ENCODE peak calls at places on chromosome 18, in five cellular contexts. One of them, this sample, is unnamed.

GRCh38 chr18:74796928-74797576 is 199.4 kb downstream of the ZNF407 start:
- DNase-seq in GM23248: peak; percentile 67
- DNase-seq in mammary epithelial cell: peak; percentile 38
- DNase-seq in astrocyte: peak; percentile 84
- DNase-seq in PC-3: peak; percentile 46
- DNase-seq in this sample: no peak

GRCh38 chr18:79918089-79919011 is 33.1 kb downstream of the SLC66A2 start:
- DNase-seq in GM23248: no peak
- DNase-seq in mammary epithelial cell: no peak
- DNase-seq in astrocyte: no peak
- DNase-seq in PC-3: no peak
- DNase-seq in this sample: no peak

GRCh38 chr18:55743133-55743532 is 155.1 kb upstream of the TCF4 start:
- DNase-seq in GM23248: no peak
- DNase-seq in mammary epithelial cell: no peak
- DNase-seq in astrocyte: peak; percentile 60
- DNase-seq in PC-3: no peak
- DNase-seq in this sample: no peak

GRCh38 chr18:79684787-79685186 is 5.2 kb downstream of the CTDP1 start:
- DNase-seq in GM23248: no peak
- DNase-seq in mammary epithelial cell: no peak
- DNase-seq in astrocyte: no peak
- DNase-seq in PC-3: no peak
- DNase-seq in this sample: no peak

GRCh38 chr18:10908760-10909159 is 240.6 kb downstream of the PIEZO2 start:
- DNase-seq in GM23248: no peak
- DNase-seq in mammary epithelial cell: no peak
- DNase-seq in astrocyte: no peak
- DNase-seq in PC-3: no peak
- DNase-seq in this sample: no peak

GRCh38 chr18:11176416-11176815 is 27.0 kb upstream of the PIEZO2 start:
- DNase-seq in GM23248: peak; percentile 83
- DNase-seq in mammary epithelial cell: no peak
- DNase-seq in astrocyte: peak; percentile 69
- DNase-seq in PC-3: no peak
- DNase-seq in this sample: no peak

GRCh38 chr18:9139400-9140039 is 2.9 kb downstream of the ANKRD12 start:
- DNase-seq in GM23248: peak; percentile 29
- DNase-seq in mammary epithelial cell: no peak
- DNase-seq in astrocyte: no peak
- DNase-seq in PC-3: no peak
- DNase-seq in this sample: no peak

GRCh38 chr18:45505497-45506206 is 109.6 kb upstream of the SLC14A2 start:
- DNase-seq in GM23248: peak; percentile 23
- DNase-seq in mammary epithelial cell: no peak
- DNase-seq in astrocyte: peak; percentile 23
- DNase-seq in PC-3: no peak
- DNase-seq in this sample: no peak

GRCh38 chr18:74281639-74282358 is 10.0 kb downstream of the CYB5A start:
- DNase-seq in GM23248: peak; percentile 48
- DNase-seq in mammary epithelial cell: no peak
- DNase-seq in astrocyte: no peak
- DNase-seq in PC-3: no peak
- DNase-seq in this sample: no peak

GRCh38 chr18:39296293-39296888 is 1730.8 kb upstream of the CELF4 start:
- DNase-seq in GM23248: no peak
- DNase-seq in mammary epithelial cell: no peak
- DNase-seq in astrocyte: no peak
- DNase-seq in PC-3: no peak
- DNase-seq in this sample: no peak

GRCh38 chr18:11868230-11868629 is 17.0 kb downstream of the CHMP1B start:
- DNase-seq in GM23248: no peak
- DNase-seq in mammary epithelial cell: no peak
- DNase-seq in astrocyte: no peak
- DNase-seq in PC-3: no peak
- DNase-seq in this sample: no peak

GRCh38 chr18:57833441-57834101 is 30.5 kb upstream of the ATP8B1 start:
- DNase-seq in GM23248: peak; percentile 36
- DNase-seq in mammary epithelial cell: no peak
- DNase-seq in astrocyte: peak; percentile 51
- DNase-seq in PC-3: peak; percentile 23
- DNase-seq in this sample: no peak

GRCh38 chr18:25998461-25998860 is 92.0 kb downstream of the SS18 start:
- DNase-seq in GM23248: no peak
- DNase-seq in mammary epithelial cell: no peak
- DNase-seq in astrocyte: no peak
- DNase-seq in PC-3: no peak
- DNase-seq in this sample: no peak

GRCh38 chr18:26617151-26617554 is 68.8 kb upstream of the KCTD1 start:
- DNase-seq in GM23248: peak; percentile 94
- DNase-seq in mammary epithelial cell: peak; percentile 93
- DNase-seq in astrocyte: peak; percentile 96
- DNase-seq in PC-3: peak; percentile 94
- DNase-seq in this sample: no peak

GRCh38 chr18:1480309-1480708 is 575.6 kb downstream of the ADCYAP1 start:
- DNase-seq in GM23248: no peak
- DNase-seq in mammary epithelial cell: no peak
- DNase-seq in astrocyte: no peak
- DNase-seq in PC-3: no peak
- DNase-seq in this sample: no peak

GRCh38 chr18:3793545-3793944 is 343.6 kb downstream of the TGIF1 start:
- DNase-seq in GM23248: peak; percentile 15
- DNase-seq in mammary epithelial cell: no peak
- DNase-seq in astrocyte: peak; percentile 52
- DNase-seq in PC-3: no peak
- DNase-seq in this sample: no peak

GRCh38 chr18:3596324-3597158 is 146.6 kb downstream of the TGIF1 start:
- DNase-seq in GM23248: no peak
- DNase-seq in mammary epithelial cell: peak; percentile 31
- DNase-seq in astrocyte: peak; percentile 39
- DNase-seq in PC-3: peak; percentile 44
- DNase-seq in this sample: no peak

GRCh38 chr18:75305984-75306383 is 95.4 kb downstream of the TSHZ1 start:
- DNase-seq in GM23248: no peak
- DNase-seq in mammary epithelial cell: no peak
- DNase-seq in astrocyte: no peak
- DNase-seq in PC-3: no peak
- DNase-seq in this sample: no peak

GRCh38 chr18:51448949-51449348 is 251.5 kb upstream of the MEX3C start:
- DNase-seq in GM23248: no peak
- DNase-seq in mammary epithelial cell: no peak
- DNase-seq in astrocyte: no peak
- DNase-seq in PC-3: no peak
- DNase-seq in this sample: no peak

GRCh38 chr18:1732143-1732542 is 827.5 kb downstream of the ADCYAP1 start:
- DNase-seq in GM23248: no peak
- DNase-seq in mammary epithelial cell: no peak
- DNase-seq in astrocyte: no peak
- DNase-seq in PC-3: no peak
- DNase-seq in this sample: no peak

GRCh38 chr18:9810216-9810804 is 75.5 kb upstream of the TXNDC2 start:
- DNase-seq in GM23248: no peak
- DNase-seq in mammary epithelial cell: no peak
- DNase-seq in astrocyte: peak; percentile 46
- DNase-seq in PC-3: no peak
- DNase-seq in this sample: no peak

GRCh38 chr18:44803019-44803650 is 122.4 kb downstream of the SETBP1 start:
- DNase-seq in GM23248: peak; percentile 67
- DNase-seq in mammary epithelial cell: no peak
- DNase-seq in astrocyte: peak; percentile 65
- DNase-seq in PC-3: no peak
- DNase-seq in this sample: no peak

GRCh38 chr18:10523544-10523943 is 2.3 kb upstream of the NAPG start:
- DNase-seq in GM23248: no peak
- DNase-seq in mammary epithelial cell: no peak
- DNase-seq in astrocyte: no peak
- DNase-seq in PC-3: no peak
- DNase-seq in this sample: no peak

GRCh38 chr18:63951302-63951705 is 2.2 kb downstream of the HMSD start:
- DNase-seq in GM23248: peak; percentile 63
- DNase-seq in mammary epithelial cell: peak; percentile 19
- DNase-seq in astrocyte: peak; percentile 18
- DNase-seq in PC-3: peak; percentile 60
- DNase-seq in this sample: no peak

GRCh38 chr18:29979884-29980283 is 1062.7 kb downstream of the DSC3 start:
- DNase-seq in GM23248: peak; percentile 41
- DNase-seq in mammary epithelial cell: no peak
- DNase-seq in astrocyte: no peak
- DNase-seq in PC-3: peak; percentile 28
- DNase-seq in this sample: no peak

GRCh38 chr18:3281456-3282400 is 19.8 kb downstream of the MYL12B start:
- DNase-seq in GM23248: peak; percentile 81
- DNase-seq in mammary epithelial cell: peak; percentile 68
- DNase-seq in astrocyte: peak; percentile 67
- DNase-seq in PC-3: peak; percentile 96
- DNase-seq in this sample: peak; percentile 97

GRCh38 chr18:32582455-32582854 is 111.8 kb upstream of the GAREM1 start:
- DNase-seq in GM23248: no peak
- DNase-seq in mammary epithelial cell: no peak
- DNase-seq in astrocyte: peak; percentile 37
- DNase-seq in PC-3: no peak
- DNase-seq in this sample: no peak

GRCh38 chr18:10265560-10266235 is 188.7 kb upstream of the APCDD1 start:
- DNase-seq in GM23248: no peak
- DNase-seq in mammary epithelial cell: no peak
- DNase-seq in astrocyte: peak; percentile 19
- DNase-seq in PC-3: no peak
- DNase-seq in this sample: no peak

GRCh38 chr18:45050712-45051639 is 370.3 kb downstream of the SETBP1 start:
- DNase-seq in GM23248: peak; percentile 88
- DNase-seq in mammary epithelial cell: peak; percentile 68
- DNase-seq in astrocyte: peak; percentile 94
- DNase-seq in PC-3: peak; percentile 63
- DNase-seq in this sample: no peak

GRCh38 chr18:3248062-3248669 is 565 bp downstream of the MYL12A start:
- DNase-seq in GM23248: peak; percentile 72
- DNase-seq in mammary epithelial cell: no peak
- DNase-seq in astrocyte: peak; percentile 33
- DNase-seq in PC-3: no peak
- DNase-seq in this sample: no peak

GRCh38 chr18:58785171-58785805 is 79.4 kb upstream of the ZNF532 start:
- DNase-seq in GM23248: peak; percentile 89
- DNase-seq in mammary epithelial cell: peak; percentile 99
- DNase-seq in astrocyte: peak; percentile 94
- DNase-seq in PC-3: peak; percentile 98
- DNase-seq in this sample: no peak

DNA sequence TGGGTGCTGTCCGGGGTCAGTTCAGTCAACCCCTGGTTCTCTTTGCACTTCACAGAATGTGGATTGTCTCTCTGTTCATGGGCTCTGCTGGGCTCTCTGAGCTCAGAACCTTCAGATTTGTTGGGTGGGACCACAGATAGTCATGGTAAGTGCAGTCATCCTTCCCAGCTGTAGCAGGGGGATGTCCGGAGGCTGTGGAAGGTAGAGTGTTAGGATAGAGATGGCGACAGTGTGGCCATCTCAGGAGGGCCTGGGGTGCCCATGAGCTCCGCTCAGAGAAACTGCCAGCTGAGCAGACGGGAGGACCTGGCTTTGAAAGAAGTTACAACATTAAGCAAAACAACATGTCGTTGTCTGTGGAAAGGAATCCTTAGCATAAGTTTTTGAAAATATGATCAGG is 149.8 kb downstream of the FAM210A start:
- DNase-seq in GM23248: no peak
- DNase-seq in mammary epithelial cell: no peak
- DNase-seq in astrocyte: no peak
- DNase-seq in PC-3: no peak
- DNase-seq in this sample: no peak
- H3K9ac ChIP-seq in GM23248: no peak overlapping the region
- H3K9ac ChIP-seq in mammary epithelial cell: no peak overlapping the region
- H3K9ac ChIP-seq in astrocyte: no peak overlapping the region
- H3K9ac ChIP-seq in PC-3: no peak overlapping the region
- H3K9ac ChIP-seq in this sample: no peak overlapping the region

GRCh38 chr18:28174181-28174906 is 2.6 kb downstream of the CDH2 start:
- DNase-seq in GM23248: no peak
- DNase-seq in mammary epithelial cell: no peak
- DNase-seq in astrocyte: no peak
- DNase-seq in PC-3: no peak
- DNase-seq in this sample: no peak
- TF ChIP-seq EZH2 in GM23248: no peak
- TF ChIP-seq EZH2 in mammary epithelial cell: no peak
- TF ChIP-seq EZH2 in astrocyte: no peak
- TF ChIP-seq EZH2 in PC-3: no peak
- TF ChIP-seq EZH2 in this sample: no peak

GRCh38 chr18:76468345-76469275 is 26.4 kb downstream of the ZNF516 start:
- DNase-seq in GM23248: no peak
- DNase-seq in mammary epithelial cell: no peak
- DNase-seq in astrocyte: no peak
- DNase-seq in PC-3: no peak
- DNase-seq in this sample: no peak
- H3K9ac ChIP-seq in GM23248: no peak overlapping the region
- H3K9ac ChIP-seq in mammary epithelial cell: no peak overlapping the region
- H3K9ac ChIP-seq in astrocyte: no peak overlapping the region
- H3K9ac ChIP-seq in PC-3: no peak overlapping the region
- H3K9ac ChIP-seq in this sample: no peak overlapping the region

DNA sequence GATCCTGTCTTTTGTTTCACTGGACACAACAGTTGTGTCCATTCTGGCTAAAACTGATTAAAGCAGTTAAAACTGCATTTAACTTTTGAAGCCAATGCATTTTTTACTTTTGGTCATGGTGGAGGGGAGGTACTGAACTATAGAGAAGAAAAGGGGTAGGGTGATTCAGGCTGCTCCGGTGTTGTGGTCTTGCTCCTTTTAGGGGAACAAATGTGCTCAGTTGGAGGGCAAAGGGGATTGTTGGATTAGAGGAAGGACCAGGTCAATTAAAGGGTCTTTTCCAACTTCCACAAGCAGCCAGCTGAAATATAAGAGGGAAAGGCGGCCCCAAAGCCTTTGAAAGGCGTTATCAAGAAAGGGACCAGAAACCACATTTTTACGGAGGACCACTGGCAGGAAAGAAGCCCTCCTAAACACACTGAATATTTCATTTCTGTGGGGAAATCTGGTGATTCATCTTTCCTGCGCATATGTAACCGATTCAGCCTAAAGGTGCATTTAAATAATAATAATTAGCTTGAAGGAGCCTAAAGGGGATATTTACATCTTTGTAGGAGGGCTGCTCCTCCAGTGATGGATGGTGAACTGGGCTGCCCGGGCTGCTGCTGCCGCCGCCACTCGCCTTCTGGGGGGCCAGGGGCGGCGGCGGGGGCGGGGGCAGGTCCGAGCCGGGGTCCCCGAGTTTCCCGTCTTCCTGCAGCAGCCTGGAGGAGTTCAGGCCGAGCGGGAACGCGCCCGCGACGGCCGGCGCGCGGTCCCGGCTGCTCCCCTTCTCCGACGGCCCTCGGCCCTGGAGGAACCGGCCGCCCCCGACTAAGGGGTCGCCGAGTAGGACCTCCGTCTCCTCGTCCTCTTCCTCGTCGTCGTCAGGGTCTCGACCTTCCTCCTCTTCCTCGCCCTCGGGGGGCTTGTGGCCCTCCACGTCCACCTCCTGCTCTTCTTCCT is 5.2 kb downstream of the SKOR2 start:
- DNase-seq in GM23248: no peak
- DNase-seq in mammary epithelial cell: no peak
- DNase-seq in astrocyte: no peak
- DNase-seq in PC-3: no peak
- DNase-seq in this sample: no peak
- TF ChIP-seq EZH2 in GM23248: peak; percentile 73
- TF ChIP-seq EZH2 in mammary epithelial cell: peak; percentile 95
- TF ChIP-seq EZH2 in astrocyte: no peak
- TF ChIP-seq EZH2 in PC-3: no peak
- TF ChIP-seq EZH2 in this sample: no peak

GRCh38 chr18:48300463-48300961 is 108.7 kb downstream of the ZBTB7C start:
- DNase-seq in GM23248: no peak
- DNase-seq in mammary epithelial cell: peak; percentile 27
- DNase-seq in astrocyte: no peak
- DNase-seq in PC-3: peak; percentile 5
- DNase-seq in this sample: no peak
- H3K9ac ChIP-seq in GM23248: no peak overlapping the region
- H3K9ac ChIP-seq in mammary epithelial cell: peak overlapping the region; percentile 26
- H3K9ac ChIP-seq in astrocyte: no peak overlapping the region
- H3K9ac ChIP-seq in PC-3: no peak overlapping the region
- H3K9ac ChIP-seq in this sample: peak overlapping the region; percentile 25

This sample was measured in SK-N-MC.